ENCODE peak calls at places on chromosomes 6 and 20, in four cellular contexts. U is heart right ventricle, V is cardiac muscle cell, F is right lobe of liver. R is an unnamed sample. For H3K4me1, the result is how much of the 10 kb centered on the place peaks cover.

GRCh38 chr6:52389626-52390360 is 27.8 kb downstream of the PAQR8 start:
- DNase-seq in U (peak), V (peak), F (peak), R (peak)

GRCh38 chr6:22251331-22251730 is 45.5 kb downstream of the PRL start:
- DNase-seq in U (no peak), V (peak), F (no peak), R (peak)

GRCh38 chr6:106547556-106547955 is 81.7 kb downstream of the RTN4IP1 start:
- DNase-seq in U (no peak), V (peak), F (no peak), R (no peak)

GRCh38 chr6:5398530-5398929 is 137.2 kb downstream of the FARS2 start:
- DNase-seq in U (no peak), V (peak), F (no peak), R (peak)

GRCh38 chr6:155832596-155832995 is 377.0 kb upstream of the NOX3 start:
- DNase-seq in U (no peak), V (peak), F (no peak), R (peak)

GRCh38 chr6:36840471-36841461 is 1.5 kb upstream of the CPNE5 start:
- DNase-seq in U (peak), V (peak), F (no peak), R (no peak)

GRCh38 chr6:113290684-113291083 is 566.5 kb upstream of the MARCKS start:
- DNase-seq in U (no peak), V (no peak), F (no peak), R (peak)

GRCh38 chr20:57753332-57754164 is 43.7 kb upstream of the PMEPA1 start:
- DNase-seq in U (no peak), V (no peak), F (no peak), R (no peak)

GRCh38 chr6:107991939-107992560 is 34.0 kb upstream of the SEC63 start:
- DNase-seq in U (no peak), V (no peak), F (no peak), R (no peak)

GRCh38 chr20:23334111-23334510 is 16.5 kb upstream of the NXT1 start:
- DNase-seq in U (no peak), V (no peak), F (no peak), R (no peak)

GRCh38 chr20:63641146-63641791 is 12.0 kb downstream of the STMN3 start:
- DNase-seq in U (peak), V (peak), F (no peak), R (no peak)

GRCh38 chr20:44582321-44583025 is at the start of gene PKIG:
- DNase-seq in U (no peak), V (peak), F (no peak), R (peak)

GRCh38 chr20:48102821-48103635 is 317.7 kb upstream of the SULF2 start:
- DNase-seq in U (no peak), V (peak), F (no peak), R (peak)

GRCh38 chr6:110528051-110528929 is 51.9 kb upstream of the SLC22A16 start:
- DNase-seq in U (no peak), V (peak), F (no peak), R (peak)

GRCh38 chr6:167930300-167930699 is 67.2 kb upstream of the KIF25 start:
- DNase-seq in U (no peak), V (peak), F (no peak), R (peak)

GRCh38 chr20:34240121-34240520 is 1.1 kb upstream of the ASIP start:
- DNase-seq in U (no peak), V (no peak), F (no peak), R (no peak)

GRCh38 chr6:164911873-164912580 is 397.4 kb downstream of the C6orf118 start:
- DNase-seq in U (no peak), V (no peak), F (no peak), R (no peak)

GRCh38 chr20:8365634-8366033 is 233.6 kb downstream of the PLCB1 start:
- DNase-seq in U (no peak), V (no peak), F (no peak), R (no peak)

GRCh38 chr6:126143650-126144260 is 157.4 kb downstream of the TRMT11 start:
- DNase-seq in U (no peak), V (peak), F (no peak), R (peak)

GRCh38 chr6:136744889-136745288 is 47.4 kb downstream of the MAP3K5 start:
- DNase-seq in U (no peak), V (no peak), F (no peak), R (no peak)

GRCh38 chr6:75643173-75643572 is 41.5 kb downstream of the SENP6 start:
- DNase-seq in U (no peak), V (no peak), F (no peak), R (peak)

GRCh38 chr6:147438758-147439528 is 69.5 kb upstream of the SAMD5 start:
- DNase-seq in U (no peak), V (no peak), F (no peak), R (no peak)

DNA sequence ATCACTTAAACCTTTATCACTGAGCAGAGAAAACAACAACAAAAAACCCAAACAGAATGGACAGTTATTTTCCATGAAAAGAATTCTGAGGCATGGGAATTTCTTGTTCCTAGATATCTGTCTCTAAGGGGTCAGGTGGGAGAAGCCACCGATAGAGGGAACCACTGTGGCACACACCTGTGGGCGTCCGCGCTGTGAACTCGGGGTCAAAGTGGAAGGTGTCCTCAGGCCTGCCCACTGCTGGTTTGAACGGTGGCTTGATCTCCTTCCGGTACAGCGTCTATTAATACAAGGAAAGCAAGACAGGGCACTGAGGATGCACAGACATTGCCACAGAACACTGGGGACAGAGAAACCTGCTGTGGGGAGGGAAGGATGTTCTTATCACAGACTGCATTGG is 76.5 kb upstream of the MPC1 start:
- DNase-seq in U (no peak), V (no peak), F (no peak), R (no peak)
- TF ChIP-seq CTCF in U (no peak), V (no peak), F (no peak), R (no peak)

DNA sequence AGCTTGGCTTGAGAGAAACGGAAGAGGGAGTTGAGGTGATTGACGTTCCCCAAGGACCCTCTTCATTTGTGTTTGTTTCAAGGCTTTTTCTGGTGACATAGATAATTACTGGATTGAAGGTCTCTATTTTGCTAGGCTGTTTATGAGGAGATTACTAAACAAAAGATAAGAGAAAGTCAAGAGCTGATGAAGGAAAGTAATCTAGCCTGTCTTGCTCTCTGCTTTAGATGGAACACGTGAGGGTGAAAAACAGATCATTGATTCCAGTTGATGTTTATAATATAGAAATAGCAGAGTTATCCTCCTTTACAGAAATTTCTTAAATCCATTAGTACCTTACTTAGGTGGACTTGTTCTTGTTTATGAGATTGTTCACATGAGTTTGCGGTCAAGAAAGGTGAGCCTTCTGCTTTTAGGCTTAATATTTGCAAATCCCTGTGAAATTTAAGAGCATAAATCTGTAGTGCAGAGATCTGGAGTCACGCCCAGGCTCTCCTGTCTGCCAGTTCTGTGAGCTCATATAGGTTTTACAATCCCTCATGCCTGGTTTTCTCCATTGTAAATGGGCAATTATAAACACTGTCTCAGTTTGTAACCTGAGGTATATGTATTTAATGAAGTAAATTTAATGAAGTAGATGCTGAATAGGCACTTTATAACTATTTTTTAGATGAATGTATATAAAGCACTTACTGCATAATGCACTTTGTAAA is 272.8 kb downstream of the NKAIN2 start:
- DNase-seq in U (no peak), V (no peak), F (no peak), R (no peak)
- H3K4me1 ChIP-seq in U (under half), V (under half), F (under half), R (under half)

GRCh38 chr20:49560646-49561045 is 7.3 kb downstream of the PTGIS start:
- DNase-seq in U (no peak), V (no peak), F (no peak), R (no peak)

GRCh38 chr20:49562341-49563014 is 5.5 kb downstream of the PTGIS start:
- DNase-seq in U (peak), V (peak), F (peak), R (peak)

GRCh38 chr20:49561806-49562205 is 6.1 kb downstream of the PTGIS start:
- DNase-seq in U (no peak), V (no peak), F (no peak), R (no peak)

GRCh38 chr20:49560186-49560585 is 7.8 kb downstream of the PTGIS start:
- DNase-seq in U (no peak), V (no peak), F (no peak), R (no peak)

GRCh38 chr20:49561256-49561655 is 6.7 kb downstream of the PTGIS start:
- DNase-seq in U (no peak), V (no peak), F (no peak), R (no peak)
- H3K27ac ChIP-seq in U (peak), V (no peak), F (no peak), R (no peak)

GRCh38 chr6:149484733-149485700 is at the start of gene ZC3H12D:
- DNase-seq in U (peak), V (peak), F (peak), R (peak)
- TF ChIP-seq CTCF in U (no peak), V (peak), F (no peak), R (no peak)

R was measured in astrocyte.